ENCODE peak calls at places on chromosomes 7 and 10, in nine cellular contexts. One of them, this sample, is unnamed.

GRCh38 chr7:102236102-102236501 is 50.6 kb upstream of the SH2B2 start:
- DNase-seq in left cardiac atrium: no peak
- DNase-seq in neuronal stem cell: no peak
- DNase-seq in stimulated activated CD4-positive, alpha-beta T cell treated with anti-CD3 and anti-CD28 coated beads, TNF-alpha, amount 100 ng/mL, for 48 hours: no peak
- DNase-seq in renal cortical epithelial cell: no peak
- DNase-seq in AG09319: no peak
- DNase-seq in LoVo: no peak
- DNase-seq in NCI-H2081: no peak
- DNase-seq in SW 1271: no peak
- DNase-seq in this sample: no peak

GRCh38 chr10:53123311-53123710 is 350.7 kb upstream of the MBL2 start:
- DNase-seq in LoVo: no peak
- DNase-seq in stimulated activated CD4-positive, alpha-beta T cell treated with anti-CD3 and anti-CD28 coated beads, TNF-alpha, amount 100 ng/mL, for 48 hours: no peak
- DNase-seq in NCI-H2081: no peak
- DNase-seq in renal cortical epithelial cell: no peak
- DNase-seq in neuronal stem cell: no peak
- DNase-seq in SW 1271: no peak
- DNase-seq in AG09319: no peak
- DNase-seq in left cardiac atrium: no peak
- DNase-seq in this sample: no peak

GRCh38 chr10:69375307-69376151 is 41.2 kb downstream of the TACR2 start:
- DNase-seq in renal cortical epithelial cell: no peak
- DNase-seq in NCI-H2081: no peak
- DNase-seq in SW 1271: no peak
- DNase-seq in neuronal stem cell: peak
- DNase-seq in AG09319: no peak
- DNase-seq in left cardiac atrium: peak
- DNase-seq in stimulated activated CD4-positive, alpha-beta T cell treated with anti-CD3 and anti-CD28 coated beads, TNF-alpha, amount 100 ng/mL, for 48 hours: no peak
- DNase-seq in LoVo: no peak
- DNase-seq in this sample: no peak

GRCh38 chr10:13351340-13351915 is 3.3 kb upstream of the SEPHS1 start:
- DNase-seq in left cardiac atrium: no peak
- DNase-seq in NCI-H2081: no peak
- DNase-seq in LoVo: no peak
- DNase-seq in AG09319: no peak
- DNase-seq in renal cortical epithelial cell: no peak
- DNase-seq in stimulated activated CD4-positive, alpha-beta T cell treated with anti-CD3 and anti-CD28 coated beads, TNF-alpha, amount 100 ng/mL, for 48 hours: no peak
- DNase-seq in neuronal stem cell: no peak
- DNase-seq in SW 1271: no peak
- DNase-seq in this sample: no peak

GRCh38 chr7:120053390-120053961 is 219.5 kb upstream of the KCND2 start:
- DNase-seq in NCI-H2081: no peak
- DNase-seq in SW 1271: no peak
- DNase-seq in renal cortical epithelial cell: peak
- DNase-seq in neuronal stem cell: no peak
- DNase-seq in left cardiac atrium: no peak
- DNase-seq in AG09319: peak
- DNase-seq in LoVo: no peak
- DNase-seq in stimulated activated CD4-positive, alpha-beta T cell treated with anti-CD3 and anti-CD28 coated beads, TNF-alpha, amount 100 ng/mL, for 48 hours: no peak
- DNase-seq in this sample: no peak

GRCh38 chr10:129961274-129961839 is 2.7 kb downstream of the EBF3 start:
- DNase-seq in NCI-H2081: no peak
- DNase-seq in SW 1271: no peak
- DNase-seq in AG09319: no peak
- DNase-seq in renal cortical epithelial cell: no peak
- DNase-seq in LoVo: no peak
- DNase-seq in stimulated activated CD4-positive, alpha-beta T cell treated with anti-CD3 and anti-CD28 coated beads, TNF-alpha, amount 100 ng/mL, for 48 hours: no peak
- DNase-seq in neuronal stem cell: peak
- DNase-seq in left cardiac atrium: no peak
- DNase-seq in this sample: no peak

GRCh38 chr7:64602086-64602485 is 39.2 kb upstream of the ZNF680 start:
- DNase-seq in renal cortical epithelial cell: no peak
- DNase-seq in AG09319: no peak
- DNase-seq in neuronal stem cell: no peak
- DNase-seq in LoVo: no peak
- DNase-seq in stimulated activated CD4-positive, alpha-beta T cell treated with anti-CD3 and anti-CD28 coated beads, TNF-alpha, amount 100 ng/mL, for 48 hours: no peak
- DNase-seq in left cardiac atrium: no peak
- DNase-seq in SW 1271: no peak
- DNase-seq in NCI-H2081: no peak
- DNase-seq in this sample: no peak

GRCh38 chr10:11020026-11020820 is 2.6 kb downstream of the CELF2 start:
- DNase-seq in stimulated activated CD4-positive, alpha-beta T cell treated with anti-CD3 and anti-CD28 coated beads, TNF-alpha, amount 100 ng/mL, for 48 hours: no peak
- DNase-seq in SW 1271: no peak
- DNase-seq in renal cortical epithelial cell: no peak
- DNase-seq in left cardiac atrium: no peak
- DNase-seq in LoVo: no peak
- DNase-seq in NCI-H2081: no peak
- DNase-seq in AG09319: no peak
- DNase-seq in neuronal stem cell: no peak
- DNase-seq in this sample: no peak

GRCh38 chr7:21914671-21915070 is 31.0 kb downstream of the CDCA7L start:
- DNase-seq in SW 1271: no peak
- DNase-seq in AG09319: no peak
- DNase-seq in LoVo: no peak
- DNase-seq in left cardiac atrium: no peak
- DNase-seq in stimulated activated CD4-positive, alpha-beta T cell treated with anti-CD3 and anti-CD28 coated beads, TNF-alpha, amount 100 ng/mL, for 48 hours: no peak
- DNase-seq in neuronal stem cell: no peak
- DNase-seq in renal cortical epithelial cell: no peak
- DNase-seq in NCI-H2081: no peak
- DNase-seq in this sample: no peak

GRCh38 chr7:99188221-99188620 is 19.7 kb downstream of the KPNA7 start:
- DNase-seq in neuronal stem cell: no peak
- DNase-seq in NCI-H2081: no peak
- DNase-seq in stimulated activated CD4-positive, alpha-beta T cell treated with anti-CD3 and anti-CD28 coated beads, TNF-alpha, amount 100 ng/mL, for 48 hours: no peak
- DNase-seq in LoVo: no peak
- DNase-seq in left cardiac atrium: no peak
- DNase-seq in SW 1271: no peak
- DNase-seq in renal cortical epithelial cell: no peak
- DNase-seq in AG09319: no peak
- DNase-seq in this sample: no peak

GRCh38 chr10:29277296-29277695 is 11.6 kb upstream of the LYZL1 start:
- DNase-seq in left cardiac atrium: no peak
- DNase-seq in NCI-H2081: no peak
- DNase-seq in SW 1271: no peak
- DNase-seq in LoVo: peak
- DNase-seq in neuronal stem cell: no peak
- DNase-seq in stimulated activated CD4-positive, alpha-beta T cell treated with anti-CD3 and anti-CD28 coated beads, TNF-alpha, amount 100 ng/mL, for 48 hours: no peak
- DNase-seq in renal cortical epithelial cell: no peak
- DNase-seq in AG09319: no peak
- DNase-seq in this sample: no peak

GRCh38 chr10:122499012-122499411 is 37.7 kb downstream of the HTRA1 start:
- DNase-seq in neuronal stem cell: no peak
- DNase-seq in left cardiac atrium: no peak
- DNase-seq in renal cortical epithelial cell: no peak
- DNase-seq in AG09319: no peak
- DNase-seq in stimulated activated CD4-positive, alpha-beta T cell treated with anti-CD3 and anti-CD28 coated beads, TNF-alpha, amount 100 ng/mL, for 48 hours: no peak
- DNase-seq in SW 1271: no peak
- DNase-seq in NCI-H2081: no peak
- DNase-seq in LoVo: no peak
- DNase-seq in this sample: no peak

GRCh38 chr7:150957119-150958020 is 20.8 kb downstream of the KCNH2 start:
- DNase-seq in left cardiac atrium: no peak
- DNase-seq in LoVo: no peak
- DNase-seq in neuronal stem cell: no peak
- DNase-seq in AG09319: no peak
- DNase-seq in stimulated activated CD4-positive, alpha-beta T cell treated with anti-CD3 and anti-CD28 coated beads, TNF-alpha, amount 100 ng/mL, for 48 hours: no peak
- DNase-seq in renal cortical epithelial cell: no peak
- DNase-seq in SW 1271: no peak
- DNase-seq in NCI-H2081: no peak
- DNase-seq in this sample: no peak

GRCh38 chr10:119562097-119562496 is 19.6 kb upstream of the RGS10 start:
- DNase-seq in neuronal stem cell: no peak
- DNase-seq in stimulated activated CD4-positive, alpha-beta T cell treated with anti-CD3 and anti-CD28 coated beads, TNF-alpha, amount 100 ng/mL, for 48 hours: no peak
- DNase-seq in SW 1271: no peak
- DNase-seq in LoVo: no peak
- DNase-seq in left cardiac atrium: no peak
- DNase-seq in NCI-H2081: no peak
- DNase-seq in renal cortical epithelial cell: no peak
- DNase-seq in AG09319: no peak
- DNase-seq in this sample: no peak

GRCh38 chr7:24869572-24869971 is 110.4 kb downstream of the OSBPL3 start:
- DNase-seq in renal cortical epithelial cell: peak
- DNase-seq in AG09319: no peak
- DNase-seq in neuronal stem cell: no peak
- DNase-seq in stimulated activated CD4-positive, alpha-beta T cell treated with anti-CD3 and anti-CD28 coated beads, TNF-alpha, amount 100 ng/mL, for 48 hours: no peak
- DNase-seq in LoVo: no peak
- DNase-seq in SW 1271: no peak
- DNase-seq in left cardiac atrium: no peak
- DNase-seq in NCI-H2081: no peak
- DNase-seq in this sample: no peak

GRCh38 chr10:124717911-124718734 is 26.1 kb downstream of the FAM53B start:
- DNase-seq in renal cortical epithelial cell: peak
- DNase-seq in stimulated activated CD4-positive, alpha-beta T cell treated with anti-CD3 and anti-CD28 coated beads, TNF-alpha, amount 100 ng/mL, for 48 hours: no peak
- DNase-seq in SW 1271: no peak
- DNase-seq in NCI-H2081: no peak
- DNase-seq in AG09319: no peak
- DNase-seq in LoVo: no peak
- DNase-seq in neuronal stem cell: no peak
- DNase-seq in left cardiac atrium: no peak
- DNase-seq in this sample: no peak

GRCh38 chr7:66308411-66308810 is 103.3 kb downstream of the TPST1 start:
- DNase-seq in left cardiac atrium: no peak
- DNase-seq in NCI-H2081: no peak
- DNase-seq in SW 1271: no peak
- DNase-seq in neuronal stem cell: no peak
- DNase-seq in LoVo: no peak
- DNase-seq in renal cortical epithelial cell: no peak
- DNase-seq in stimulated activated CD4-positive, alpha-beta T cell treated with anti-CD3 and anti-CD28 coated beads, TNF-alpha, amount 100 ng/mL, for 48 hours: no peak
- DNase-seq in AG09319: no peak
- DNase-seq in this sample: no peak

GRCh38 chr7:15580604-15581351 is 19.0 kb upstream of the AGMO start:
- DNase-seq in LoVo: no peak
- DNase-seq in renal cortical epithelial cell: no peak
- DNase-seq in NCI-H2081: no peak
- DNase-seq in neuronal stem cell: no peak
- DNase-seq in stimulated activated CD4-positive, alpha-beta T cell treated with anti-CD3 and anti-CD28 coated beads, TNF-alpha, amount 100 ng/mL, for 48 hours: no peak
- DNase-seq in AG09319: no peak
- DNase-seq in SW 1271: no peak
- DNase-seq in left cardiac atrium: no peak
- DNase-seq in this sample: no peak

GRCh38 chr7:92517626-92518025 is 10.7 kb downstream of the PEX1 start:
- DNase-seq in NCI-H2081: no peak
- DNase-seq in stimulated activated CD4-positive, alpha-beta T cell treated with anti-CD3 and anti-CD28 coated beads, TNF-alpha, amount 100 ng/mL, for 48 hours: no peak
- DNase-seq in AG09319: no peak
- DNase-seq in renal cortical epithelial cell: peak
- DNase-seq in LoVo: no peak
- DNase-seq in left cardiac atrium: no peak
- DNase-seq in neuronal stem cell: no peak
- DNase-seq in SW 1271: no peak
- DNase-seq in this sample: no peak

GRCh38 chr10:9331583-9332008 is 1277.1 kb downstream of the GATA3 start:
- DNase-seq in NCI-H2081: peak
- DNase-seq in left cardiac atrium: no peak
- DNase-seq in AG09319: no peak
- DNase-seq in neuronal stem cell: peak
- DNase-seq in SW 1271: peak
- DNase-seq in renal cortical epithelial cell: peak
- DNase-seq in stimulated activated CD4-positive, alpha-beta T cell treated with anti-CD3 and anti-CD28 coated beads, TNF-alpha, amount 100 ng/mL, for 48 hours: no peak
- DNase-seq in LoVo: peak
- DNase-seq in this sample: peak